ENCODE peak calls at places on chromosome 18, in seven cellular contexts. J is endothelial cell, I is DND-41, F is Panc1, Y is mammary epithelial cell, G is ascending aorta, T is HFFc6. L is an unnamed sample.

GRCh38 chr18:50268022-50268747 is 1.9 kb upstream of the CFAP53 start:
- DNase-seq in J (peak; percentile 94), I (no peak), F (no peak), Y (no peak), G (peak; percentile 42), T (no peak), L (peak; percentile 47)

GRCh38 chr18:22466608-22467390 is 49.1 kb upstream of the CTAGE1 start:
- DNase-seq in J (no peak), I (no peak), F (peak; percentile 48), Y (peak; percentile 93), G (no peak), T (peak; percentile 81), L (no peak)

GRCh38 chr18:58525928-58526424 is 102.9 kb downstream of the ALPK2 start:
- DNase-seq in J (no peak), I (no peak), F (no peak), Y (no peak), G (no peak), T (no peak), L (no peak)

GRCh38 chr18:61850756-61851155 is 42.1 kb downstream of the RNF152 start:
- DNase-seq in J (no peak), I (no peak), F (no peak), Y (no peak), G (no peak), T (no peak), L (no peak)

GRCh38 chr18:31791817-31792579 is 31.3 kb upstream of the SLC25A52 start:
- DNase-seq in J (no peak), I (no peak), F (no peak), Y (no peak), G (no peak), T (no peak), L (no peak)

GRCh38 chr18:50716902-50717301 is 102.9 kb downstream of the MRO start:
- DNase-seq in J (no peak), I (no peak), F (no peak), Y (no peak), G (no peak), T (no peak), L (no peak)

GRCh38 chr18:70288851-70289328 is at the start of gene SOCS6:
- DNase-seq in J (peak; percentile 70), I (no peak), F (no peak), Y (peak; percentile 70), G (no peak), T (peak; percentile 43), L (peak; percentile 59)

GRCh38 chr18:60232541-60232940 is 140.0 kb downstream of the MC4R start:
- DNase-seq in J (no peak), I (no peak), F (peak; percentile 52), Y (peak; percentile 86), G (no peak), T (no peak), L (no peak)

GRCh38 chr18:74376523-74376922 is 60.9 kb downstream of the C18orf63 start:
- DNase-seq in J (no peak), I (no peak), F (no peak), Y (no peak), G (no peak), T (no peak), L (no peak)

GRCh38 chr18:35389095-35389618 is 12.0 kb upstream of the ZNF396 start:
- DNase-seq in J (no peak), I (no peak), F (no peak), Y (no peak), G (no peak), T (peak; percentile 40), L (no peak)

GRCh38 chr18:79385749-79386341 is 9.9 kb upstream of the NFATC1 start:
- DNase-seq in J (peak; percentile 2), I (no peak), F (no peak), Y (no peak), G (no peak), T (no peak), L (no peak)

GRCh38 chr18:78479443-78479842 is 500.2 kb upstream of the SALL3 start:
- DNase-seq in J (no peak), I (no peak), F (no peak), Y (no peak), G (no peak), T (no peak), L (no peak)

DNA sequence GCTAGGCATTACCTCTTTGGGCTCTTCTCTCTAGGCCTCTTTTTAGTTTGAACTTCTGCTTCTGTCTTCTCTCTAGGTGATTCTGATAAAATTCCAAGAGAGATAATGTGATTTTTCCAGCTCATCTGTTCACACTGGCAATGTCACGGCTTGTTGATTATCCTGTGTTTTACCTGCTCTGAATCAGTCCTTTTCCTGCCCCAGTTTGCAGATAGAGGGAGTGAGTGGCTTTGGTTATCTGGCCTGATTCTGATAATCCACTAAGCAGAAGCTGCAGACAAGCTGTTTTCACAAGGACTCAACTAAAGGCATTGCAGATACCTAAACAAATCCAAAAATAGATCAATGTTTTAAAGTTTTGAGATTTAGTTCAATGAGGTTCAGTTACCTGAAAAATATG is 111.9 kb downstream of the DCC start:
- DNase-seq in J (no peak), I (no peak), F (no peak), Y (no peak), G (no peak), T (no peak), L (no peak)
- TF ChIP-seq CTCF in J (no peak), I (no peak), F (no peak), Y (no peak), G (no peak), T (no peak), L (no peak)

GRCh38 chr18:75697493-75697892 is 270.0 kb upstream of the SMIM21 start:
- DNase-seq in J (no peak), I (no peak), F (no peak), Y (no peak), G (no peak), T (no peak), L (no peak)

GRCh38 chr18:75691483-75691882 is 264.0 kb upstream of the SMIM21 start:
- DNase-seq in J (no peak), I (no peak), F (no peak), Y (no peak), G (no peak), T (no peak), L (no peak)

GRCh38 chr18:75698861-75699260 is 271.4 kb upstream of the SMIM21 start:
- DNase-seq in J (no peak), I (no peak), F (no peak), Y (no peak), G (no peak), T (no peak), L (no peak)

DNA sequence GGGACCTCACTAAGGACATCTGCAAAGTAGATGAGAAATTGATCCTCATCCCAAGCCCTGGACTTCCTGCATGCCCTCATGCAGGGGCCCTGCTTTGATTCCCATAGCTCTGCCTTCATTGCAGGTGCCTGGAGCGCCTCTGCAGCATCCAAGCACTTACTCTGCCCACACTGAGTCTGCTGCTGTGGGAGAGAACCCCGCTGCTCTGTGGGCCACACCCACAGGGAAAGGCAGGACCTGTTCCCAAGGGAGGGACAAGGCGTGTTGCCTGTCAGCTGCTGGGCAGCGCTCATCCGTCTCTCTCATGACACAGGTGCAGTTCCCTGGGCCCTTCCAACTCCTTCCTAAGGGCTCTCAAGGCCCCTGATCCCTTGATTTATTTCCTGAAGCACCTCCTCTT is 266.8 kb upstream of the SMIM21 start:
- DNase-seq in J (no peak), I (no peak), F (no peak), Y (no peak), G (no peak), T (no peak), L (no peak)
- TF ChIP-seq CTCF in J (no peak), I (no peak), F (no peak), Y (no peak), G (no peak), T (no peak), L (no peak)

GRCh38 chr18:68676913-68677312 is 38.0 kb downstream of the TMX3 start:
- DNase-seq in J (no peak), I (no peak), F (no peak), Y (no peak), G (no peak), T (peak; percentile 37), L (no peak)
- TF ChIP-seq CTCF in J (no peak), I (peak; percentile 6), F (no peak), Y (no peak), G (no peak), T (peak; percentile 66), L (no peak)

GRCh38 chr18:76844742-76845477 is 22.6 kb downstream of the ZNF236 start:
- DNase-seq in J (no peak), I (no peak), F (no peak), Y (no peak), G (no peak), T (no peak), L (no peak)

GRCh38 chr18:76846217-76846616 is 23.9 kb downstream of the ZNF236 start:
- DNase-seq in J (no peak), I (no peak), F (no peak), Y (no peak), G (no peak), T (no peak), L (no peak)

GRCh38 chr18:76850112-76850511 is 27.8 kb downstream of the ZNF236 start:
- DNase-seq in J (no peak), I (no peak), F (no peak), Y (no peak), G (no peak), T (no peak), L (no peak)

GRCh38 chr18:76844144-76844543 is 21.8 kb downstream of the ZNF236 start:
- DNase-seq in J (no peak), I (no peak), F (no peak), Y (no peak), G (no peak), T (no peak), L (no peak)

DNA sequence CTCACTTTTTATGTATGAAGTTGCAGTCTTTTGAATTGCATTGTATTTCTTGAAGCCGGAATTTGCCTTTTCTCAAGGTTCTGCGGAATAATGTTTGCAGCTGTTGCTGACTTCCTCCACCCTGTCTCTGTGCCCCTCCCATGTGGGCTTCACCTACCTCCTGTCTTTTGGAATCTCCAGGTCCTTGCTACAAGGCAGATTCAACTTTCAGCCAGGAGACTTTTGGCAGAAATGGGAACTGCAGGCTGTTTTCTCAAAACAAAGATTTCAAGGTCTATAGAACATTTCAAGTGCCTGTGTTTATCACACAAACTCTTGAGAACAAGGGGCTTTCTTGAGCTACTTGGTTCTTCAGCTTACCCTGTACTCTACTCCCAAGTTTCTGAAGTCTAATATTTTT is 25.6 kb downstream of the ZNF236 start:
- DNase-seq in J (peak; percentile 30), I (no peak), F (no peak), Y (no peak), G (no peak), T (no peak), L (no peak)
- TF ChIP-seq CTCF in J (peak; percentile 45), I (no peak), F (no peak), Y (peak; percentile 18), G (no peak), T (peak; percentile 43), L (peak; percentile 40)

DNA sequence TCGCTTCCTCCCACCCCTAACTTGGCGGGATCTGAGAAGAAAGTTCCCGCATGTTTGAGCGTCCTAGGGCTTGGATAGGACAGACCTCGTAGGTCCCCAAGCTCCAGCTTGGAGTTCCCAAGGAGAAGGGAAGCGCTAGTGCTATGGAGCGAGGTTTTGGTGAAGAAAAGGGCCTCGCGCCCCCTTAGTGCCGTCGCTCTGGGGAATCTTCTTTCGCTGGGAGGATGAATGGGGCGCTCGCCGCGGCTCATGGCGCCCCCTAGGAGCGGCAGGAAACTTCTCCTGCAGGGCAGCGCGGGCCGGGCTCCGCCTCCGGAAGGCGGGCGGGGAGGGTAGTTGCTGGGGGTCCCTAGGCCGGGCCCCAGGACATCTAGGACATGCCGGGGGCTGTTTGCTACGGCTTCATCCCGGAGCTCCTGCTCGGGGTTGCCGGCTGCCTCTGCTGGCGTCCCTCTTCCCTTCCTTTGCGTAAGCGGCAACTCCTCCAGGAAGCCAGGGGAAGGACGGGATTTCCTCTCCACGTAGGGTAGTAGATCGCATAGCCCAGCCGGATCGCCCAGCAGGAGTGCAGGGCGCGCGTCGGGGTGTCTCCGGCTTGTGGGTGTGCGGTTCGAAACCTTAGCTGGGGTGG is 11.9 kb upstream of the SKOR2 start:
- DNase-seq in J (peak; percentile 63), I (no peak), F (no peak), Y (no peak), G (no peak), T (no peak), L (no peak)
- TF ChIP-seq CTCF in J (peak; percentile 27), I (no peak), F (no peak), Y (no peak), G (no peak), T (no peak), L (peak; percentile 53)

L was measured in neural crest cell.